ENCODE peak calls at places on chromosome 10, in four cellular contexts. Y is cardiac muscle cell, P is bronchial epithelial cell, H is ascending aorta. N is an unnamed sample.

GRCh38 chr10:4546500-4546899 is 279.5 kb upstream of the AKR1E2 start:
- DNase-seq in Y (no peak), P (peak), H (no peak), N (no peak)

GRCh38 chr10:92407305-92408016 is 116.5 kb downstream of the MARCHF5 start:
- DNase-seq in Y (peak), P (peak), H (no peak), N (no peak)

GRCh38 chr10:69045441-69046300 is 42.2 kb upstream of the SRGN start:
- DNase-seq in Y (peak), P (peak), H (no peak), N (no peak)

GRCh38 chr10:104334965-104335650 is 3.2 kb downstream of the ITPRIP start:
- DNase-seq in Y (no peak), P (peak), H (no peak), N (no peak)

GRCh38 chr10:59465089-59465488 is 102.7 kb upstream of the FAM13C start:
- DNase-seq in Y (peak), P (peak), H (no peak), N (peak)

GRCh38 chr10:125231116-125231812 is 70.9 kb upstream of the CTBP2 start:
- DNase-seq in Y (peak), P (peak), H (no peak), N (no peak)

GRCh38 chr10:76319666-76320065 is 888.2 kb downstream of the LRMDA start:
- DNase-seq in Y (no peak), P (no peak), H (no peak), N (no peak)

GRCh38 chr10:116521424-116522305 is 24.1 kb upstream of the PNLIP start:
- DNase-seq in Y (peak), P (peak), H (no peak), N (peak)

GRCh38 chr10:3761111-3761686 is 23.8 kb downstream of the KLF6 start:
- DNase-seq in Y (no peak), P (no peak), H (no peak), N (no peak)

GRCh38 chr10:122531935-122532334 is 28.6 kb upstream of the DMBT1 start:
- DNase-seq in Y (no peak), P (peak), H (no peak), N (peak)

GRCh38 chr10:52229271-52229931 is 84.7 kb upstream of the DKK1 start:
- DNase-seq in Y (peak), P (peak), H (no peak), N (no peak)

GRCh38 chr10:31059323-31059722 is 27.7 kb upstream of the ZNF438 start:
- DNase-seq in Y (peak), P (peak), H (no peak), N (no peak)

GRCh38 chr10:100562008-100562672 is 26.4 kb downstream of the HIF1AN start:
- DNase-seq in Y (peak), P (peak), H (no peak), N (peak)

GRCh38 chr10:67770537-67770936 is 67.5 kb downstream of the DNAJC12 start:
- DNase-seq in Y (no peak), P (no peak), H (no peak), N (no peak)

GRCh38 chr10:114682532-114682931 is 24.5 kb upstream of the ABLIM1 start:
- DNase-seq in Y (peak), P (no peak), H (no peak), N (no peak)

GRCh38 chr10:51896849-51897248 is 197.5 kb upstream of the CSTF2T start:
- DNase-seq in Y (peak), P (peak), H (no peak), N (no peak)

GRCh38 chr10:45008524-45009161 is 7.9 kb downstream of the ZNF22 start:
- DNase-seq in Y (peak), P (peak), H (no peak), N (peak)

GRCh38 chr10:22640351-22640750 is 74.0 kb downstream of the PIP4K2A start:
- DNase-seq in Y (no peak), P (no peak), H (no peak), N (no peak)

GRCh38 chr10:64977912-64978311 is 1456.7 kb downstream of the REEP3 start:
- DNase-seq in Y (peak), P (no peak), H (no peak), N (no peak)

GRCh38 chr10:132247943-132248342 is 59.8 kb downstream of the STK32C start:
- DNase-seq in Y (peak), P (no peak), H (no peak), N (no peak)

GRCh38 chr10:1153805-1154351 is 97.7 kb downstream of the WDR37 start:
- DNase-seq in Y (no peak), P (no peak), H (no peak), N (no peak)

GRCh38 chr10:96301616-96302015 is 2.6 kb upstream of the DNTT start:
- DNase-seq in Y (no peak), P (no peak), H (no peak), N (no peak)

GRCh38 chr10:4246881-4247358 is 461.9 kb upstream of the KLF6 start:
- DNase-seq in Y (peak), P (peak), H (no peak), N (no peak)

GRCh38 chr10:67115972-67116371 is 190.1 kb downstream of the LRRTM3 start:
- DNase-seq in Y (no peak), P (peak), H (no peak), N (no peak)

GRCh38 chr10:48236199-48236621 is 38.3 kb downstream of the FRMPD2 start:
- DNase-seq in Y (no peak), P (no peak), H (no peak), N (no peak)

GRCh38 chr10:114615600-114616007 is 42.5 kb downstream of the ABLIM1 start:
- DNase-seq in Y (no peak), P (peak), H (no peak), N (no peak)

GRCh38 chr10:90326498-90327267 is 531.2 kb downstream of the HTR7 start:
- DNase-seq in Y (peak), P (peak), H (no peak), N (no peak)

GRCh38 chr10:34732926-34733325 is 82.2 kb downstream of the PARD3 start:
- DNase-seq in Y (no peak), P (peak), H (no peak), N (no peak)
- TF ChIP-seq CTCF in Y (peak), P (peak), H (no peak), N (peak)

GRCh38 chr10:128922172-128922571 is 544.9 kb upstream of the MGMT start:
- DNase-seq in Y (peak), P (no peak), H (no peak), N (no peak)

GRCh38 chr10:128927389-128927788 is 539.7 kb upstream of the MGMT start:
- DNase-seq in Y (no peak), P (no peak), H (no peak), N (peak)

GRCh38 chr10:128922619-128923018 is 544.4 kb upstream of the MGMT start:
- DNase-seq in Y (no peak), P (no peak), H (no peak), N (no peak)

GRCh38 chr10:128926693-128927092 is 540.3 kb upstream of the MGMT start:
- DNase-seq in Y (no peak), P (no peak), H (no peak), N (no peak)

DNA sequence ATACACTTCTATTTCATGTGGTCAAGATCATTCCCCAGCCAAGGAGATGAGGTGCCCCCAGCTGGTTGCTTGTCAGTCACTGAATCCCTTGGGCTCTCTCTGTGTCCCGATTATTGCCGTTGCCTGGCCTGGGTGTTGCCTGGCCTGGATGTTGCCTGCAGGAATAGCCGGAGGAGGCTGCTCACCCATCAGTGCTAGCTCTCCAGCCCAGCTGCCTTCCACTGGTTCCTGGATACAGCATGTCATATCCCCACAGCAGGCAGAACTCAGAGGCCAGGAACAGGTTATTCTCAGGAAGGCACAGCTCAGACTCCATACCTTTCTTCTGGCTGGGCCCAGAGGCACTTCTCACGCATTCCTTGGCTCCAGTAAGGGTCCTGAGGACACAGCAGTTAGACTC is 542.1 kb upstream of the MGMT start:
- DNase-seq in Y (no peak), P (no peak), H (no peak), N (no peak)
- H3K4me3 ChIP-seq in Y (no peak), P (no peak), H (no peak), N (no peak)

DNA sequence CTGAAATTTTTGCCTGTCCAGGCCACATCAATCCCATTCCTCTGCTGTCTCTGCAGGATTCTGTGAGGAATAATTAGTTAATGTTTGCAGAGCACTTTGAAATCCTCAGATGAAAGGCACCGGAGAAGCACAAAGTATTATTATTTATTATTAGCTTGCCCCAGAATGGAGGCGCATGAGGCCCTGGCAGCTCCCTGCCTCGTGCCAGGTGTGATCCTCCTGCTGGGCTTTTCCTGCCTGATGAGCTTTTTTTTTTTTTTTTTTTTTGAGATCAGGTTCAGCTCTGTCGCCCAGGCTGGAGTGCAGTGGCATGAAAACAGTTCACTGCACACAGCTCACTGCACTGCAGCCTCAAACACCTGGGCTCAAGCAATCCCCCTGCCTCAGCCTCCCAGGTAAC is 65.2 kb downstream of the TCF7L2 start:
- DNase-seq in Y (no peak), P (no peak), H (no peak), N (no peak)
- TF ChIP-seq CTCF in Y (no peak), P (no peak), H (no peak), N (no peak)

GRCh38 chr10:43966571-43966965 is 317.9 kb upstream of the ZNF32 start:
- DNase-seq in Y (no peak), P (no peak), H (no peak), N (no peak)

GRCh38 chr10:43963793-43964425 is 315.2 kb upstream of the ZNF32 start:
- DNase-seq in Y (no peak), P (no peak), H (no peak), N (no peak)

GRCh38 chr10:43965918-43966570 is 317.4 kb upstream of the ZNF32 start:
- DNase-seq in Y (no peak), P (no peak), H (no peak), N (no peak)

GRCh38 chr10:43964486-43964885 is 315.8 kb upstream of the ZNF32 start:
- DNase-seq in Y (no peak), P (no peak), H (no peak), N (no peak)

GRCh38 chr10:43965033-43965917 is 316.6 kb upstream of the ZNF32 start:
- DNase-seq in Y (peak), P (no peak), H (no peak), N (no peak)
- H3K4me3 ChIP-seq in Y (no peak), P (no peak), H (no peak), N (no peak)

GRCh38 chr10:7532723-7533498 is 122.1 kb upstream of the SFMBT2 start:
- DNase-seq in Y (no peak), P (no peak), H (no peak), N (no peak)

GRCh38 chr10:7526017-7526400 is 115.2 kb upstream of the SFMBT2 start:
- DNase-seq in Y (no peak), P (no peak), H (no peak), N (no peak)

GRCh38 chr10:7525314-7526016 is 114.6 kb upstream of the SFMBT2 start:
- DNase-seq in Y (peak), P (peak), H (no peak), N (peak)

GRCh38 chr10:7527468-7527867 is 116.6 kb upstream of the SFMBT2 start:
- DNase-seq in Y (no peak), P (no peak), H (no peak), N (no peak)

DNA sequence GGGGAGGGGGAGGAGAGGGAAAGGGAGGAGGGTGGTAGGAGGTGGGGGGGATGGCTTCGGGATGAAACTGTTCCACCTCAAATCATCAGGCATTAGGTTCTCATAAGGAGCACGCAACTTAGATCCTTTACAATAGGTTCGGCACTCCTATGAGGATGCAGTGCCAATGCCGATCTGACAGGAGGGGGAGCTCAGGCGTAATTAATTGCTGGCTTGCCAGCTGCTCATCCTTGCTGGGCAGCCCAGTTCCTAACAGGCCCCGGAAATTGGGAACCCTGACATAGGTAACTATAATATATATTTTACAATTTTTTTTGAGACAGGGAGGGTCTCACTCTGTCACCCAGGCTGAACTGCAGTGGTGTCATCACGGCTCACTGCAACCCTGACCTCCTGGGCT is 118.8 kb upstream of the SFMBT2 start:
- DNase-seq in Y (peak), P (peak), H (no peak), N (peak)
- TF ChIP-seq CTCF in Y (peak), P (peak), H (no peak), N (peak)

GRCh38 chr10:80206277-80206655 is 929 bp upstream of the ANXA11 start:
- DNase-seq in Y (no peak), P (no peak), H (no peak), N (no peak)
- H3K4me3 ChIP-seq in Y (no peak), P (no peak), H (peak), N (no peak)

DNA sequence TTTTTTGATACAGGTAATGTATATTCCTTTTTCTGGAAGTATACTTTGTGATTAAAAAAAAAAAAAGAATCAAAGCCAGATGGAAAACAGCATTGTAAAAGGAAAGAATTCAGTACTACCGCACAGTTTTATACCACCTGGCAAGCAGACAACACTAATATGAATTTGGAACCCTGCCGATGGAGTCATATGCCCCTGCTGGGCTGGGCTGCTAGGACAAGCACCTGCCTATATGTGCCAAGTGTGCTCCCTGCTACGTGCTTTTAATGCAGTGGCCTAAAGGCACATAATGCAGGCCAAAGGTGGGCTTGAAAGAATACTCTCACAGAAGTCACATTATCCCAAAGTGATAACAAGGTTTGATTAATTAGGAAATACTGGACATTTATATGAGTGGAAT is 29.8 kb upstream of the WAC start:
- DNase-seq in Y (no peak), P (peak), H (no peak), N (peak)
- TF ChIP-seq CTCF in Y (no peak), P (peak), H (no peak), N (no peak)

GRCh38 chr10:103197177-103197576 is 4.1 kb upstream of the NT5C2 start:
- DNase-seq in Y (peak), P (peak), H (peak), N (no peak)
- H3K4me3 ChIP-seq in Y (no peak), P (no peak), H (no peak), N (no peak)

GRCh38 chr10:82394987-82395386 is 520.0 kb downstream of the NRG3 start:
- DNase-seq in Y (no peak), P (no peak), H (no peak), N (no peak)

GRCh38 chr10:82392533-82392932 is 517.5 kb downstream of the NRG3 start:
- DNase-seq in Y (no peak), P (no peak), H (no peak), N (peak)

GRCh38 chr10:82396886-82397285 is 521.9 kb downstream of the NRG3 start:
- DNase-seq in Y (no peak), P (no peak), H (no peak), N (no peak)

GRCh38 chr10:82390866-82391658 is 516.1 kb downstream of the NRG3 start:
- DNase-seq in Y (no peak), P (no peak), H (no peak), N (no peak)

DNA sequence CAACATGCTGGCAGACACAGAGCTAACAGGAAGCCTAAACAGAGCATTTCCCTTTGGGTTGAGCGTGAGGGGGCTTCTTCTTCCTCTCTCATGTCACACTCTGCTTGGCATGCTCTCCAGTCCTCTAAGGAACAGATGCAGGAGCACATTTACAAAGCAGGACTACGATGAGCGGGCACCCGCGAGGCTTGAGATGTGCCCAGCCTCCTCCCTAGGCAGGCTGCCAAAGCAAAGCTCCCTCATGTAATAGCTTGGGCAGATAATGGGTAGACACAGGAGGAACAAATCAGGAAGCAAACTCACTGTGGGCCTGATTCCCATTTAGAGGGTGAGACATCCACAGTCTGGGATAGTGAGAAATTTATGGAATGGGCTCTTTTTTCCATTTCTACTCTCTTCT is 519.1 kb downstream of the NRG3 start:
- DNase-seq in Y (peak), P (no peak), H (no peak), N (peak)
- TF ChIP-seq CTCF in Y (no peak), P (no peak), H (no peak), N (no peak)

N was measured in LNCaP clone FGC.